ENCODE peak calls at places on chromosomes 4 and X, in six cellular contexts. I is T-helper 22 cell, N is IMR-90, G is NB4, S is kidney tubule cell, K is psoas muscle. D is an unnamed sample.

GRCh38 chr4:84503495-84504437 is 4.7 kb upstream of the NKX6-1 start:
- DNase-seq in I (no peak), N (peak), G (peak), S (peak), K (no peak), D (peak)

GRCh38 chrX:68696267-68696666 is 48.8 kb downstream of the STARD8 start:
- DNase-seq in I (no peak), N (no peak), G (peak), S (peak), K (no peak), D (no peak)

GRCh38 chrX:1385251-1385794 is 6.6 kb downstream of the SLC25A6 start:
- DNase-seq in I (no peak), N (no peak), G (no peak), S (no peak), K (no peak), D (peak)

GRCh38 chr4:124018383-124019317 is 622.1 kb downstream of the SPRY1 start:
- DNase-seq in I (no peak), N (peak), G (peak), S (peak), K (peak), D (peak)

GRCh38 chrX:110026099-110026844 is 23.4 kb downstream of the TMEM164 start:
- DNase-seq in I (no peak), N (no peak), G (no peak), S (peak), K (no peak), D (no peak)

GRCh38 chr4:114642173-114642780 is 43.7 kb downstream of the UGT8 start:
- DNase-seq in I (no peak), N (no peak), G (no peak), S (peak), K (no peak), D (no peak)

GRCh38 chrX:16307950-16308349 is 140.7 kb downstream of the MAGEB17 start:
- DNase-seq in I (no peak), N (no peak), G (no peak), S (no peak), K (no peak), D (no peak)

GRCh38 chr4:138078751-138079150 is 163.4 kb downstream of the SLC7A11 start:
- DNase-seq in I (no peak), N (no peak), G (no peak), S (no peak), K (no peak), D (no peak)

D was measured in right cardiac atrium.